ENCODE peak calls at places on chromosomes 1 and 21, in five cellular contexts. J is mesenchymal stem cell, W is IMR-90, O is neuronal stem cell, M is H9. Z is an unnamed sample.

GRCh38 chr1:173255214-173255813 is 48.2 kb upstream of the TNFSF4 start:
- DNase-seq in J (peak), W (peak), O (peak), M (no peak), Z (peak)

GRCh38 chr1:160161965-160162705 is 10.7 kb downstream of the ATP1A4 start:
- DNase-seq in J (peak), W (peak), O (peak), M (peak), Z (peak)

GRCh38 chr1:109691762-109692161 is 4.1 kb downstream of the GSTM1 start:
- DNase-seq in J (no peak), W (no peak), O (no peak), M (no peak), Z (no peak)

GRCh38 chr1:203628185-203628996 is 1.8 kb downstream of the ATP2B4 start:
- DNase-seq in J (peak), W (peak), O (peak), M (peak), Z (peak)

GRCh38 chr1:245765241-245766000 is 610.6 kb downstream of the KIF26B start:
- DNase-seq in J (peak), W (peak), O (no peak), M (no peak), Z (no peak)

GRCh38 chr1:93597697-93598096 is 83.9 kb downstream of the BCAR3 start:
- DNase-seq in J (no peak), W (no peak), O (no peak), M (no peak), Z (no peak)

GRCh38 chr1:212699839-212700596 is at the start of gene BATF3:
- DNase-seq in J (peak), W (no peak), O (no peak), M (no peak), Z (no peak)

GRCh38 chr21:42461881-42462877 is 33.8 kb downstream of the RSPH1 start:
- DNase-seq in J (no peak), W (no peak), O (no peak), M (peak), Z (peak)

GRCh38 chr21:42677339-42678117 is 24.1 kb downstream of the PDE9A start:
- DNase-seq in J (peak), W (peak), O (no peak), M (no peak), Z (no peak)

GRCh38 chr1:157994704-157995540 is 1.5 kb downstream of the KIRREL1 start:
- DNase-seq in J (peak), W (peak), O (no peak), M (no peak), Z (no peak)

GRCh38 chr1:162386292-162387225 is 5.0 kb downstream of the C1orf226 start:
- DNase-seq in J (no peak), W (no peak), O (no peak), M (no peak), Z (no peak)

GRCh38 chr1:113647121-113647520 is 112.2 kb downstream of the PHTF1 start:
- DNase-seq in J (no peak), W (peak), O (no peak), M (no peak), Z (no peak)

GRCh38 chr1:19040010-19040680 is 83.7 kb upstream of the IFFO2 start:
- DNase-seq in J (no peak), W (no peak), O (no peak), M (no peak), Z (no peak)

GRCh38 chr1:162736633-162737067 is 53.9 kb upstream of the HSD17B7 start:
- DNase-seq in J (no peak), W (no peak), O (no peak), M (no peak), Z (no peak)

GRCh38 chr1:171251741-171252300 is 3.5 kb downstream of the FMO1 start:
- DNase-seq in J (peak), W (peak), O (peak), M (no peak), Z (peak)

GRCh38 chr1:53277326-53277725 is 39.0 kb upstream of the MAGOH start:
- DNase-seq in J (no peak), W (no peak), O (no peak), M (no peak), Z (no peak)

GRCh38 chr21:35178812-35179211 is 129.7 kb upstream of the RUNX1 start:
- DNase-seq in J (peak), W (peak), O (no peak), M (no peak), Z (no peak)

GRCh38 chr21:46626536-46627302 is 8.8 kb upstream of the PRMT2 start:
- DNase-seq in J (no peak), W (no peak), O (no peak), M (no peak), Z (no peak)

GRCh38 chr1:7329868-7330615 is 441.1 kb upstream of the VAMP3 start:
- DNase-seq in J (no peak), W (no peak), O (no peak), M (peak), Z (no peak)

GRCh38 chr1:180785306-180785705 is 127.4 kb upstream of the KIAA1614 start:
- DNase-seq in J (no peak), W (peak), O (no peak), M (no peak), Z (no peak)

GRCh38 chr1:235067396-235068154 is 61.1 kb downstream of the TOMM20 start:
- DNase-seq in J (peak), W (peak), O (no peak), M (no peak), Z (peak)

GRCh38 chr1:32246888-32247273 is at the start of gene FAM167B:
- DNase-seq in J (no peak), W (peak), O (no peak), M (no peak), Z (no peak)

GRCh38 chr1:101002551-101002950 is 23.0 kb downstream of the DPH5 start:
- DNase-seq in J (no peak), W (peak), O (no peak), M (no peak), Z (peak)

GRCh38 chr1:185745165-185745564 is 11.0 kb downstream of the HMCN1 start:
- DNase-seq in J (no peak), W (peak), O (no peak), M (no peak), Z (no peak)

GRCh38 chr1:204288061-204288588 is 71.6 kb downstream of the PLEKHA6 start:
- DNase-seq in J (peak), W (no peak), O (no peak), M (peak), Z (peak)

GRCh38 chr21:43921602-43921978 is 56.6 kb downstream of the AGPAT3 start:
- DNase-seq in J (no peak), W (no peak), O (no peak), M (no peak), Z (no peak)

GRCh38 chr21:35358008-35358407 is 308.9 kb upstream of the RUNX1 start:
- DNase-seq in J (no peak), W (no peak), O (no peak), M (no peak), Z (no peak)

GRCh38 chr1:15489052-15489736 is 13.3 kb downstream of the CELA2B start:
- DNase-seq in J (no peak), W (no peak), O (no peak), M (no peak), Z (no peak)

GRCh38 chr1:99538618-99538956 is 107.3 kb upstream of the PALMD start:
- DNase-seq in J (no peak), W (no peak), O (no peak), M (no peak), Z (no peak)

GRCh38 chr1:32055426-32055825 is 17.3 kb upstream of the TMEM39B start:
- DNase-seq in J (no peak), W (no peak), O (no peak), M (no peak), Z (no peak)

GRCh38 chr21:15279484-15279883 is 214.7 kb upstream of the NRIP1 start:
- DNase-seq in J (no peak), W (no peak), O (no peak), M (no peak), Z (no peak)

GRCh38 chr1:100582943-100583342 is 45.0 kb downstream of the GPR88 start:
- DNase-seq in J (no peak), W (no peak), O (no peak), M (no peak), Z (no peak)

GRCh38 chr1:233624289-233624688 is 10.4 kb downstream of the KCNK1 start:
- DNase-seq in J (no peak), W (no peak), O (no peak), M (no peak), Z (no peak)

GRCh38 chr1:211876849-211877248 is 46.3 kb upstream of the LPGAT1 start:
- DNase-seq in J (no peak), W (no peak), O (no peak), M (no peak), Z (no peak)

GRCh38 chr1:116909511-116910378 is at the start of gene PTGFRN:
- DNase-seq in J (peak), W (peak), O (peak), M (peak), Z (peak)

GRCh38 chr1:12472798-12473551 is 145.0 kb downstream of the DHRS3 start:
- DNase-seq in J (no peak), W (no peak), O (no peak), M (no peak), Z (no peak)

GRCh38 chr1:101295212-101295611 is 58.4 kb downstream of the S1PR1 start:
- DNase-seq in J (no peak), W (no peak), O (no peak), M (no peak), Z (no peak)

GRCh38 chr1:155860939-155861496 is 1.7 kb downstream of the SYT11 start:
- DNase-seq in J (no peak), W (no peak), O (no peak), M (no peak), Z (no peak)

GRCh38 chr1:65255088-65256050 is 54.0 kb upstream of the DNAJC6 start:
- DNase-seq in J (peak), W (no peak), O (no peak), M (peak), Z (peak)
- H3K4ac ChIP-seq in J (no peak), W (no peak), O (no peak), M (no peak), Z (peak)

DNA sequence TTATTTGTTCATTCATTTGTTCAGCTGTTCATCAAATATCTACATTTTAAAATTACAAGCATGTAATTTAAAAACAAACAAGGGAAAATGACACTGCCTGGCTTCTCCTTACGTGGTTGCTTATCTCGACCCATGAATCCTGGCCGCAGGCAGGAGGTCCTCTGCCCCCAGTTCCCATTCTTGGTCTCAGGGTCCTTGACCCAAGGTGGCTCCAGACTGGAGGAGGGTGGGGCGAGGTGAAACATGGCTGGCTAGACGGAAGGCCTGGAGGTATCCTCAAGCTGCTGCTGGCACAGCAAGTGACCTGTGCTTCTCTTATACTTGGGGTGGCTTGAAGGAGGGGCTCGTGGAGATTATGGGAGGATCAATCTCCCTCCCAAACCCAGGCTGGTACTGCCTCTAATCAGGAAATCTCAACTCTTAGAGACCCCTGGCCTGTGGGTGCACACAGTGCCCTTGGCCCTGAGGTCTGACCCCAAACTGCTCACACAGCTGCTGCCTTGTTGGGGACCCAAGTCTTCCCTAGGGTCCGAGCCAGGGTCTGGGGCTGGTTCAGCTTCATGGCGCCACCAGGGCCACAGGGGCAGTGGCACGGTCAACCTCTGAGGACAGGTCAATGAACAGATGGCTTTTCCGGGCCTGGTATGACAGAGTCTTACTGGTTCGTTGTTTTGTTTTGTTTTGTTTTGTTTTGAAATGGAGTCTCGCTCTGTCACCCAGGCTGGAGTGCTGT is 63.7 kb downstream of the SCCPDH start:
- DNase-seq in J (no peak), W (no peak), O (no peak), M (no peak), Z (no peak)
- H2BK120ac ChIP-seq in J (no peak), W (no peak), O (no peak), M (no peak), Z (no peak)

DNA sequence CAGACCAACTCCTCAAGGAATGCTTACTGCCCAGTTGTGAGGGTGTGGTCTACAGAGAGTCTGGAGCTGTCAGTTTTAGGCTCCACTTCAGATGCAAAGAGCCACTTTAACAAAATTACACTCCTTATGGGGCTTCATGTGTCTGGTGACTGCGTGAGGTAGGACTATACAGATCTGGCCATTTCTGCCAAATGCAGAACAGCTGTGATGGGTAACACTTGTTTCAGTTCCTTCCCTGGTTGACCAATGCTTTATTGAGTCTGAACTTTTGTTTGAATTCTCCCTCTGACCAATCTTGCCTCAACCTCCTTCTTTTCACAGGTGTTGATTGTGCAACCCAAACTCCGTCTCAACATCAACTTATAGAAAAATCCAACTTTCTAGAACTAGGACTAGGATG is 181.2 kb downstream of the OMA1 start:
- DNase-seq in J (no peak), W (no peak), O (no peak), M (no peak), Z (no peak)
- H3K4ac ChIP-seq in J (no peak), W (no peak), O (no peak), M (no peak), Z (no peak)

DNA sequence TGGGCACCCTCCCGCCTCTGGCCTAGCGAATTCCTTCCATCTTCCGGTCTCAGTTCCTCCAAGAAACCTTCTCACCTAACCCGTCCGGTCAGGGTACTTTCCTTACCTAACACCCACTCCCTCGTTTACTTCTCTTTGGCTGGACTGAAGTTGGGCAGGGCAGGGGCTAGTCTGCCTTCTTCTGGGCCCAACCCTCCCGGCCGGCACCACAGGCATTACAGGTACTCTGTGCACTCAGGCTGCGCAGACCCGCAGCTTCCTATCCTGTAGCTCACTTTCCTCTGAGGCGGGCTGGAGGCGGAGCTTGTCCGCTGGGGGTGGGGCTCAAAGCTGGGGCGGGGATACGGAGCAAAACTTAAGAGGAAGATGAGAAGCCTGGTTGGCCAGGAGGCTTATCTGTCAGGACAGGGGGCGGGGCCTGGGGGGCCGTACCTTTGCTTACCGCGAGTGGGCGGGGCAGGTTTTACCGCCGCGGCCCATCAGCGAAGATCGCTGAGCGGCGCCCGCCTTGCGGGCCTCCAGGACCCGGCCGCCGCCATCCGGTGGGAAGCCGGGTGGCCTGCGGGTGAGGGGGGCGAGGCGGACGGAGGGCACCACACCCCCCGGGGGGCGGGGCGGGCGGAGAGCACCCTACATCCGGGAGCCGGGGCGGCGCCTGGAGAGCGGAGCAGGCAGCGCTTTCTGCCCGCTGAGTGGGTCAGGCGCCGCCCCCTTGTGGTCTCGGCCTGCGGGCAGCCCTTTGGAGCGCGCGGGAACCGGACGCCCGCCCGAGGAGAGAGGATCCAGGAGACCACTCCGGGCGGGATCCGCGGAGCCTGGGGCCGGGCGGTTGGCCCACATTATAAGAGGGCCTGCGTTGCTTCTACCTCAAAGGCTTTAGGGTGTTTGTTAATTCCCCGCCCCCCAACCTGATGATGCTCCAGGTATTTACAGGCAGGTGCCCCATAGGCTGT is 31.9 kb downstream of the ZNF648 start:
- DNase-seq in J (peak), W (peak), O (peak), M (peak), Z (peak)
- H2BK120ac ChIP-seq in J (no peak), W (no peak), O (no peak), M (no peak), Z (no peak)

GRCh38 chr1:10431065-10431730 is 965 bp downstream of the CENPS start:
- DNase-seq in J (no peak), W (no peak), O (no peak), M (no peak), Z (peak)
- H3K4ac ChIP-seq in J (peak), W (peak), O (no peak), M (no peak), Z (no peak)

GRCh38 chr1:67701876-67702275 is 16.9 kb downstream of the GADD45A start:
- DNase-seq in J (no peak), W (no peak), O (no peak), M (no peak), Z (no peak)

GRCh38 chr1:67705735-67706454 is 20.9 kb downstream of the GADD45A start:
- DNase-seq in J (no peak), W (no peak), O (no peak), M (no peak), Z (no peak)

GRCh38 chr1:67700692-67701410 is 15.8 kb downstream of the GADD45A start:
- DNase-seq in J (peak), W (peak), O (peak), M (peak), Z (peak)

GRCh38 chr1:67700220-67700619 is 15.2 kb downstream of the GADD45A start:
- DNase-seq in J (no peak), W (no peak), O (no peak), M (no peak), Z (no peak)

GRCh38 chr1:67704351-67704750 is 19.4 kb downstream of the GADD45A start:
- DNase-seq in J (no peak), W (no peak), O (no peak), M (no peak), Z (no peak)
- H2BK120ac ChIP-seq in J (no peak), W (no peak), O (no peak), M (no peak), Z (no peak)

DNA sequence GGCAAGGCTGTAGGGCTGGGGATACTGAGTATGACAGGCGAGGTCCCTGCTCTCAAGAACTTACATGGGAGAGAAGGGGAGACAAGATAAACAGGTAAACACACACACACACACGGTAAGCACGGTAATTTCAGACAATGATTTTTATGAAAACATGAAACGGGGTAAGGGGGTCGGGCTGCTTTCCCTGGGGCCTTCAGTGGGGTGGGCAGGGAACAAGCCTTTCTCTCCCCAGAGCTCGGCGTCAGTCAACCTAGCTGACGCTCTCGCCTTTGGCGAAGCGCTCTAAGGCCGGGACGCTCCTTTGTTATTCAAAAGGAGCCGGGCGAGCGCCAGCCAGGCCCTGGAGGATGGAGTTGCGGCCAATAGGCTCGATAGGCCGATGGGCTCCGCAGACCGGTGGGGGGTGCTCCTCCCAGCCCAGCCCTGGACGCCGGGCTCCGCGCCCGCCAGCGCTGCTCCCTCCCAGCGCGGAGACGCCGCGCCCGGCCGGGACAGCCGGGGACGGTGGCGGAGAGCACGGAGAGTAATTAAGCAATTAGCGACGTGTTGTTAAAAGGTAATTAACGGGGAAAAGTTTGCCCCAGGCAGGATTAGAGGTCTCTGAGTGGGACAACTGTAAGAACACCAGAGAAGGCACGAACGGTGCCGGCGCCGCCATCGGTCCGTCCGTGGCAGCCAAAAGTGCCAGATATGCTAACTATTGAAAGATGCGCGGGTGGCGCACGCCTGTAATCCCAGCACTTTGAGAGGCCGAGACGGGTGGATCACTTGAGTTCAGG is 980 bp upstream of the INKA2 start:
- DNase-seq in J (peak), W (peak), O (peak), M (peak), Z (peak)
- H3K4ac ChIP-seq in J (no peak), W (peak), O (no peak), M (no peak), Z (no peak)